ENCODE peak calls at places on chromosomes 13 and 19, in five cellular contexts. O, T, A, U and Z are unnamed samples.

GRCh38 chr19:17320435-17320834 is 11.1 kb downstream of the DDA1 start:
- DNase-seq in O (no peak), T (no peak), A (no peak), U (no peak), Z (no peak)

GRCh38 chr13:74931698-74932433 is 550.1 kb downstream of the TBC1D4 start:
- DNase-seq in O (no peak), T (no peak), A (no peak), U (no peak), Z (no peak)

GRCh38 chr19:56873493-56873892 is 33.0 kb upstream of the PEG3 start:
- DNase-seq in O (no peak), T (no peak), A (no peak), U (no peak), Z (no peak)

GRCh38 chr13:20401958-20402856 is 123.5 kb downstream of the CRYL1 start:
- DNase-seq in O (no peak), T (no peak), A (peak), U (no peak), Z (peak)

GRCh38 chr13:74191036-74191809 is 57.0 kb upstream of the KLF12 start:
- DNase-seq in O (no peak), T (no peak), A (no peak), U (no peak), Z (no peak)

GRCh38 chr19:42092350-42092749 is 16.4 kb downstream of the ZNF574 start:
- DNase-seq in O (no peak), T (no peak), A (peak), U (no peak), Z (peak)

GRCh38 chr19:28445826-28446225 is 767.1 kb downstream of the UQCRFS1 start:
- DNase-seq in O (no peak), T (no peak), A (no peak), U (no peak), Z (no peak)

GRCh38 chr13:103288114-103288513 is 221.9 kb upstream of the SLC10A2 start:
- DNase-seq in O (no peak), T (no peak), A (peak), U (no peak), Z (peak)

GRCh38 chr13:59823495-59823894 is 340.2 kb downstream of the DIAPH3 start:
- DNase-seq in O (no peak), T (no peak), A (peak), U (no peak), Z (peak)

GRCh38 chr19:40650749-40651305 is 39.6 kb downstream of the NUMBL start:
- DNase-seq in O (no peak), T (peak), A (peak), U (no peak), Z (no peak)

GRCh38 chr13:85303630-85304029 is 495.6 kb downstream of the SLITRK6 start:
- DNase-seq in O (no peak), T (no peak), A (no peak), U (no peak), Z (no peak)

GRCh38 chr13:23506821-23507210 is 63.4 kb upstream of the TNFRSF19 start:
- DNase-seq in O (no peak), T (no peak), A (peak), U (no peak), Z (no peak)

GRCh38 chr13:98565726-98566577 is 11.0 kb downstream of the STK24 start:
- DNase-seq in O (no peak), T (peak), A (no peak), U (no peak), Z (no peak)

GRCh38 chr13:100534911-100535310 is 53.7 kb downstream of the GGACT start:
- DNase-seq in O (no peak), T (no peak), A (no peak), U (no peak), Z (no peak)

GRCh38 chr13:42068886-42069285 is 20.4 kb downstream of the DGKH start:
- DNase-seq in O (no peak), T (no peak), A (no peak), U (no peak), Z (no peak)

GRCh38 chr13:43546821-43547220 is 240.0 kb downstream of the ENOX1 start:
- DNase-seq in O (no peak), T (no peak), A (no peak), U (no peak), Z (no peak)

GRCh38 chr13:73388586-73388985 is 329.8 kb downstream of the KLF5 start:
- DNase-seq in O (no peak), T (no peak), A (no peak), U (no peak), Z (no peak)

GRCh38 chr19:43667524-43668405 is 2.2 kb downstream of the PLAUR start:
- DNase-seq in O (no peak), T (no peak), A (no peak), U (no peak), Z (no peak)

GRCh38 chr19:35718345-35719041 is 690 bp downstream of the KMT2B start:
- DNase-seq in O (no peak), T (no peak), A (peak), U (no peak), Z (peak)

GRCh38 chr13:30805603-30806011 is 70.3 kb downstream of the ALOX5AP start:
- DNase-seq in O (peak), T (peak), A (no peak), U (no peak), Z (no peak)

GRCh38 chr13:48977973-48978372 is 2.3 kb downstream of the FNDC3A start:
- DNase-seq in O (no peak), T (no peak), A (peak), U (no peak), Z (peak)
- H3K4me3 ChIP-seq in O (no peak), T (peak), A (peak), U (peak), Z (no peak)

GRCh38 chr19:9986787-9987281 is 23.5 kb downstream of the COL5A3 start:
- DNase-seq in O (no peak), T (peak), A (no peak), U (no peak), Z (no peak)

GRCh38 chr19:9981406-9982260 is 28.7 kb downstream of the COL5A3 start:
- DNase-seq in O (no peak), T (no peak), A (peak), U (no peak), Z (no peak)
- H3K4me3 ChIP-seq in O (no peak), T (no peak), A (no peak), U (no peak), Z (no peak)

GRCh38 chr19:44756089-44756562 is 7.6 kb downstream of the BCL3 start:
- DNase-seq in O (no peak), T (no peak), A (no peak), U (no peak), Z (no peak)

GRCh38 chr19:44757735-44758505 is 9.4 kb downstream of the BCL3 start:
- DNase-seq in O (no peak), T (no peak), A (peak), U (peak), Z (no peak)

GRCh38 chr19:44757057-44757734 is 8.7 kb downstream of the BCL3 start:
- DNase-seq in O (no peak), T (no peak), A (peak), U (peak), Z (no peak)

GRCh38 chr19:44759083-44759804 is 10.7 kb downstream of the BCL3 start:
- DNase-seq in O (no peak), T (no peak), A (no peak), U (no peak), Z (no peak)

DNA sequence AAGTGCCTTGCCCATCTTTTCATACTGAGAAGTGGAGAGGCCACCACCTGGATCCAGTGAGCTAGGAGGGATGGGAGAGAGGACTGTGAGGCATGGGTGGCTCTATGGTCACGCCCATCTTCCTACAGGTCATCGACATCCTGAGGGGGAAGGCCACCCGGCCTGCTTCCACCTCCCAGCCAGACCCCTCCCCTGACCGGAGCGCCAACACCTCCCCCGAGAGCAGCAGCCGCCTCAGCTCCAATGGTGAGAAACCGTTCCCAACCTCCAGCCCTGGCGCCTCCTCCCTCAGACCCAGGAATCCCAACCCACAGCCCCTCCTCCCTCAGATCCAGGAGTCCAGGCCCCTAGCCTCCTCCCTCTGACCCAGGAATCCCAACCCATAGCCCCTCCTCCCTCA is 10.1 kb downstream of the BCL3 start:
- DNase-seq in O (no peak), T (no peak), A (no peak), U (no peak), Z (no peak)
- H3K4me3 ChIP-seq in O (no peak), T (peak), A (peak), U (peak), Z (no peak)

DNA sequence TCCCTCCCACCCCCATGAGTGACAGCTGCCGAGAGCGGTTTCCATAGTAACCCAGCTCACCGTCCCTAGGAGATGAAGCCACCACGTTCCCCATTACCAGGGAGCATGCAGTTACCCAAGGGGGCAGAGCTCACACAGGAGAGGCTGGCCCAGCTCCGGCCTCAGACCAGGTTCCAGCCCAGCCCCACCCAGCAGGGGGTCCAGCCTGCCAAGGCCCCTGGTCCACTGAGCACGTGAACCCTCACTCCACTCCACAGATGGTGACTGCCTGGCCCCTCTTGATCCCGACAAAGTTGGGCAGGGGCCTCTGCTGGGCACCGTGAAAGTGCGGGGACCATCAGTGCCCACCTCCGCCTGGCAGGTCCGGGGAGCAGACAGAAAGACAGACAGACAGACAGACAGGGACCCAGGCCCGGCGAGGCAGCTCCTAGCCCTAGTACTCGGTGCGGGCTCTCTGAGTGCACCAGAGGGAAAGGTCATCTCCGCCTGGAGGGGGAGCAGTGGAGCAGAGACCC is 50.7 kb downstream of the CELF5 start:
- DNase-seq in O (peak), T (no peak), A (no peak), U (no peak), Z (no peak)
- H3K4me3 ChIP-seq in O (peak), T (peak), A (peak), U (no peak), Z (peak)

DNA sequence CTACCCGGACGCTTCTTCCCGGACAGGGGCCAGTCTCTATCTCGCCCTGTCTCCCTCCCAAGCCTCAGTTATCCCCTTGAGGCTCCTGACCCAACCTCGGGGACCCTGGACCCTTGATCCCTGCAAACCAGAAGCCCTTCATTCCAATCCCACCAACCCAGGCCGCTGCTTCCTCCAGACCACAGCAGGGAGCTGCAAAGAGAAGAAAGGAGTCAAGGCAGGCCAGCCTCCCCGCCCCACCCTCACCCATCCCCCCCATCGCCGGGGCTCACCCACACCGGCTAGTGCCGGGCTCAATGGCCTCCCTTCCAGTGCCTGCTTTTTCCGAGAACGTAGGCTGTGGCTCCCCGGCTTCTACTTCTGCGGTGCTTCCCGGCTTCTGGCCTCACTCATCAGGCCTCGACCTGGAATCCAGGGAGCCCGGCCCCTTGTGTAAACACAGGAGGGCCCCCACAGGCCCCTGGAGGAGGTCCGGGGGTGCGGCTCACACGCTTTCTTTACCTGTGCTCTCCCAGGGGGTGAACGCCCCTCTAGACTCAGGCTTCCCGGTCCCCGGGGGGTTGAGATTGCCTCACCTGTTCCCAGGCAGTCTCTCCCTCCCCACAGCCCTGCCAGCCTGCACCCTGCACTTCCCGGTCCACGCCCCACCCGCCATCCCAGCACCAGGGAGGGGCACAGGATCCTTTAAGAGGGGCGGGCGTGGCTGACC is at the start of gene FAM83E:
- DNase-seq in O (no peak), T (no peak), A (no peak), U (no peak), Z (peak)
- H3K4me3 ChIP-seq in O (peak), T (no peak), A (no peak), U (no peak), Z (peak)

DNA sequence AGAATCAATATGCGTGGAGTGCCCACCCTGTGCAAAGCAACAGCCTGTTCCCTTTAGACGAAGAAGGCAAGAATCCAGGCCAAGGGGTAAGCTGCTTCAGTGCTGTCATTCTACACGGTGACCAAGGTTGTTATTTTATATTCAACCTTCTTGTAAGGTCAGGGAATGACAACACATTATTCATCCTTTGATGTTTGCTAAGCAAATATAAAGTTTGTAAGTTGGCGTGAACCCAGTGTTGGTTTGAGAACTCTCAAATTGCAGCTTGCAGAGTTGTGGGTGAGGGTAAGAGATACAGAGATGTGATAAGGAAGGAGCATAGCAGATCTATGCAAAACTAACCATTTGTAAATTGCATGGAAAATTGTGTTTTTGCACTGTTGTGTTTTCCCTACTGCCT is 436.7 kb downstream of the FGF9 start:
- DNase-seq in O (no peak), T (no peak), A (no peak), U (no peak), Z (no peak)
- H3K4me3 ChIP-seq in O (no peak), T (no peak), A (no peak), U (no peak), Z (no peak)

GRCh38 chr19:45958763-45959516 is 14.7 kb downstream of the NOVA2 start:
- DNase-seq in O (no peak), T (no peak), A (peak), U (no peak), Z (no peak)

GRCh38 chr19:45959517-45960025 is 14.1 kb downstream of the NOVA2 start:
- DNase-seq in O (no peak), T (no peak), A (no peak), U (no peak), Z (no peak)

GRCh38 chr19:45962021-45962420 is 11.6 kb downstream of the NOVA2 start:
- DNase-seq in O (no peak), T (no peak), A (no peak), U (no peak), Z (no peak)

GRCh38 chr19:45958320-45958719 is 15.3 kb downstream of the NOVA2 start:
- DNase-seq in O (no peak), T (no peak), A (no peak), U (no peak), Z (no peak)

GRCh38 chr19:45960595-45961235 is 12.9 kb downstream of the NOVA2 start:
- DNase-seq in O (no peak), T (no peak), A (no peak), U (no peak), Z (no peak)
- H3K4me3 ChIP-seq in O (no peak), T (no peak), A (no peak), U (no peak), Z (no peak)

DNA sequence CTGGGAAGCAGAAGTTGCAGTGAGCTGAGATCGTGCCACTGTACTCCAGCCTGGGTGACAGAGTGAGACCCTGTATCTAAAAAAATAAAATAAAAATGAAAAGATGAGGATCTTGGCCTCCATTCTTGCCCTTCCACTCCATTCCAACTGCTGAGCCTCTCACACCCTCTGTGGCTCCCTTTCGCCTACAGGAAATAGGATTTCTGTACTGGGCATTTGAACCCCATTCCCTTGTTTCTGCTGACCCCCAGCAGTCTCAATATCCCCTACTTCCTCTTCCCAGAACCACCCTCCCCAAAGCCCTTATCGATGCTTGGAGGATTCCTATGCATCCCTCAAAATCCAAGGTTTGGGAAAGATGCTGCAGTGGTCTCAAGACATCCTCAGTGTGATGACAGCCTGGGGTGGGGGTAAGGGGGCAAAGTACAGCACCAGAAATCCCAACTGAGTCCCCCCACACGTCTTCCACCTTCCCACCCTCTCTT is 12.5 kb upstream of the GDF15 start:
- DNase-seq in O (no peak), T (no peak), A (no peak), U (no peak), Z (no peak)
- H3K4me3 ChIP-seq in O (no peak), T (no peak), A (no peak), U (no peak), Z (no peak)